ENCODE peak calls at places on chromosomes 16 and 17, in eight cellular contexts. P, U, E, L, Y, D, A and H are unnamed samples.

GRCh38 chr17:56876766-56877179 is 37.1 kb downstream of the TRIM25 start:
- DNase-seq in Y (no peak), L (no peak), D (no peak), P (no peak), E (no peak), U (no peak), A (no peak), H (no peak)

GRCh38 chr17:57166803-57167202 is 81.8 kb downstream of the AKAP1 start:
- DNase-seq in P (no peak), A (peak), U (no peak), E (no peak), L (no peak), Y (no peak), D (peak), H (no peak)

GRCh38 chr17:69714659-69715058 is 300.2 kb downstream of the MAP2K6 start:
- DNase-seq in P (no peak), U (no peak), D (no peak), A (no peak), E (peak), L (no peak), Y (no peak), H (no peak)

GRCh38 chr17:58094118-58094517 is 10.9 kb downstream of the DYNLL2 start:
- DNase-seq in Y (no peak), U (no peak), L (no peak), D (no peak), E (no peak), P (no peak), A (no peak), H (no peak)

GRCh38 chr17:45692661-45693060 is 91.5 kb upstream of the CRHR1 start:
- DNase-seq in A (no peak), U (no peak), Y (no peak), D (no peak), E (no peak), L (no peak), P (no peak), H (no peak)

GRCh38 chr17:31068291-31068690 is 26.5 kb upstream of the NF1 start:
- DNase-seq in L (no peak), Y (no peak), E (peak), P (no peak), A (no peak), U (no peak), D (peak), H (no peak)

GRCh38 chr17:78430892-78431691 is 52.6 kb downstream of the PGS1 start:
- DNase-seq in P (no peak), L (no peak), U (no peak), E (no peak), Y (no peak), A (no peak), D (no peak), H (no peak)

GRCh38 chr16:47504599-47504998 is 43.5 kb downstream of the PHKB start:
- DNase-seq in A (no peak), E (peak), D (no peak), U (no peak), P (no peak), Y (no peak), L (no peak), H (no peak)

GRCh38 chr17:74339537-74340195 is 13.6 kb downstream of the KIF19 start:
- DNase-seq in L (no peak), A (no peak), U (no peak), Y (no peak), D (no peak), E (no peak), P (no peak), H (no peak)

GRCh38 chr17:59572301-59572924 is 7.0 kb downstream of the DHX40 start:
- DNase-seq in D (no peak), A (no peak), E (peak), P (no peak), L (no peak), U (no peak), Y (no peak), H (no peak)

GRCh38 chr16:2228161-2228824 is 4.9 kb downstream of the E4F1 start:
- DNase-seq in E (no peak), D (no peak), A (no peak), Y (no peak), P (no peak), L (no peak), U (no peak), H (no peak)

GRCh38 chr16:88817785-88818609 is 6.3 kb upstream of the APRT start:
- DNase-seq in Y (no peak), A (no peak), L (no peak), D (no peak), E (peak), P (no peak), U (no peak), H (no peak)

GRCh38 chr17:15965510-15965909 is 20.6 kb downstream of the ADORA2B start:
- DNase-seq in Y (no peak), U (no peak), E (no peak), L (no peak), D (no peak), A (no peak), P (no peak), H (no peak)

GRCh38 chr16:30025156-30025555 is 2.2 kb downstream of the C16orf92 start:
- DNase-seq in U (no peak), Y (no peak), L (no peak), E (no peak), P (no peak), D (no peak), A (no peak), H (no peak)

GRCh38 chr17:2929881-2930533 is 133.4 kb downstream of the OR1D5 start:
- DNase-seq in P (peak), Y (no peak), U (no peak), E (peak), D (peak), L (no peak), A (no peak), H (no peak)

GRCh38 chr16:87542531-87543102 is 49.8 kb upstream of the ZCCHC14 start:
- DNase-seq in Y (no peak), D (no peak), A (no peak), E (no peak), L (no peak), U (no peak), P (no peak), H (no peak)

GRCh38 chr16:87541882-87542234 is 49.0 kb upstream of the ZCCHC14 start:
- DNase-seq in Y (no peak), U (no peak), A (no peak), E (no peak), L (no peak), P (no peak), D (no peak), H (no peak)

GRCh38 chr16:87539113-87539512 is 46.3 kb upstream of the ZCCHC14 start:
- DNase-seq in P (no peak), A (no peak), L (no peak), D (no peak), Y (no peak), E (no peak), U (no peak), H (no peak)

GRCh38 chr16:87540072-87540976 is 47.5 kb upstream of the ZCCHC14 start:
- DNase-seq in L (no peak), D (no peak), Y (no peak), E (no peak), P (no peak), U (no peak), A (no peak), H (no peak)

DNA sequence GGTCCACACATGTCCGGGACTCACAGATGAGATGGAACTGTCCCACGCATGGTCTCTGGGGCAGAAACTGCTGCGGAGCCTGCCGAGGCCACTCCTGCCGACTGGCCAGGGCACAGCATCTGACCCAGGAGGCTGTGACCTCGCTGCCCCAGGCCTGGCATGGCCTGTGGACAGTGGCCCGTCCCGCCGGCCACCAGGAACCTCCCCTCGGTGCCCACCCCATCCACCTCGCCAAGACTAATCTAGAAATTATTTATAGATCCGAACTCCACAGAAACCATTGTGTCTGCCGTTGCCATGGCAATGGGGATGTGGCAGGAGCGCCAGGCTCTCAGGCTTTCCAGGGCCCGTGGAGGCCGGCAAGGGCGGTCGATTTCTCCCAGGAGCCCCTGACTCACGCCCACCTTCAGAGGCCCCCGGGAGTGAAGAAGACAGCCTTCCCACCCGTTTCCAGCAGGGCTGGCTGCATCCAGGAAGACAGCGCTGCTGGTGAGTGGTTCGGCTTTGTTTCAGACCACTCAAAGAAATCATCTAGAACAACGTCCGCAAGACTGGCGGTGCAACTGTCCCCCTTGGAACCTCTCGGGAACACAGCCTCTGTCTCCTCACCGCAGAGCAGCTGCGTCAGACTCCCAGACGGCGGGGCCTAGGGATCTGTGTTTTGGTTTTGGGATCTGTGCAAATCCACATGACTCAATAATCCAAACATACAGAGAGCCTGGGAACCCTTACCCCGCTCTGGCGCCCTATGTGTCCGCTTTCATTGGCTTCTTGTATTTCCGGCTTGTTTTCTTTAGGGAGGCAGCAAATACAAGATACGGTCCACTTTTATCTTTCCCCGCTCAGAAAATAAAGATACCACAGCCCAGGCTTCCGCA is 48.4 kb upstream of the ZCCHC14 start:
- DNase-seq in Y (peak), U (no peak), D (peak), P (no peak), A (no peak), E (peak), L (no peak), H (no peak)
- H3K4me3 ChIP-seq in Y (no peak), U (no peak), D (peak), P (no peak), A (no peak), E (no peak), L (no peak), H (no peak)

GRCh38 chr17:29177541-29177870 is 2.7 kb downstream of the MYO18A start:
- DNase-seq in U (no peak), P (no peak), Y (no peak), E (no peak), D (no peak), A (peak), L (no peak), H (no peak)

GRCh38 chr17:29178750-29179231 is 1.4 kb downstream of the MYO18A start:
- DNase-seq in P (peak), A (peak), L (no peak), E (no peak), D (peak), Y (no peak), U (no peak), H (no peak)

GRCh38 chr17:29179232-29180036 is 764 bp downstream of the MYO18A start:
- DNase-seq in Y (no peak), L (no peak), A (peak), D (peak), U (no peak), P (peak), E (no peak), H (peak)

GRCh38 chr17:29176500-29177351 is 3.5 kb downstream of the MYO18A start:
- DNase-seq in P (peak), D (peak), U (peak), L (peak), Y (no peak), E (peak), A (peak), H (peak)

DNA sequence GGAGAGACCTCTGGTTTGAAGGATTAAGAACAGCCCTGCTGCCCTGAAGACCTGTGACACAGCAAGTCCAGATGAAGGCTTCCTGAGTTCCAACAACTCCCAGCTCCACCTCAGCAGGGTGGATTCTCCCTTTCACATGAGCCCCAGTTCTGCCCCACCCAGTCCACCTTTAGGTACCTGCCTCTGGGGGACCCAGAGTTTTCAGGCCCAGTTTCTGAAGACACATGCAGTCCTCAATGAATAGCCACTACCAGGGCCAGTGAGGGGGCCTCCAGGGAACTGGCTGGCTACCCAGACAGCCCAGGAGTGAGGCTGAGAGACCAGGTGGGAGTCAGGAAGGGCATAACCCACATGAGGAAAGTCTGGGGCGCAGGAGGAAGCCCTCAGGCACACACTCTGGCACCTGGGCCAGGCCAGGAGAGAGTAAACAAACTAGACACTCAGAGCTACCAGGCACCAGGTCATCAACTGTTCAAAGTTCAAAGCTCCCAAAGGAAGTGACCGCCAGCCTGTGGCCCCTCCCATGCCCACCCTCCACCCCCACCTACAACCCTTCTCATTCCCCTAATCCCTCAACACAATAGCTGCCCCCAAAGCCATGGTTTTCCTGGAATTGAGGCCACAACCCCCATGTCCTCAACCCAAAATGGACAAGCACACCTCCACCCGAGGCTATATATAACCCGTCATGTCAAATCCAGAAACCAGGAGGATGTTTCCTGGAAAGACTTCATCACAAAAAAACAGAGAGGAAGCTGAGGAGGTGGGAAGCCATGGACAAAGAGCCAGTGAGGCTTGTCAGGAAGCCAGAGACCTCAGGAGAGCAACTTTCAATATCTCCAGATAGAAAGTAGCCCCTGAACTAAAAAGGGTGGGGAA is 2.1 kb downstream of the MYO18A start:
- DNase-seq in A (peak), Y (no peak), E (no peak), L (no peak), D (peak), P (peak), U (no peak), H (no peak)
- H3K4me3 ChIP-seq in A (no peak), Y (no peak), E (no peak), L (no peak), D (peak), P (no peak), U (no peak), H (no peak)

GRCh38 chr16:52547834-52548215 is 882 bp upstream of the TOX3 start:
- DNase-seq in D (no peak), U (no peak), P (no peak), E (no peak), A (no peak), L (no peak), Y (no peak), H (no peak)
- H3K4me3 ChIP-seq in D (no peak), U (no peak), P (no peak), E (no peak), A (no peak), L (no peak), Y (no peak), H (no peak)

DNA sequence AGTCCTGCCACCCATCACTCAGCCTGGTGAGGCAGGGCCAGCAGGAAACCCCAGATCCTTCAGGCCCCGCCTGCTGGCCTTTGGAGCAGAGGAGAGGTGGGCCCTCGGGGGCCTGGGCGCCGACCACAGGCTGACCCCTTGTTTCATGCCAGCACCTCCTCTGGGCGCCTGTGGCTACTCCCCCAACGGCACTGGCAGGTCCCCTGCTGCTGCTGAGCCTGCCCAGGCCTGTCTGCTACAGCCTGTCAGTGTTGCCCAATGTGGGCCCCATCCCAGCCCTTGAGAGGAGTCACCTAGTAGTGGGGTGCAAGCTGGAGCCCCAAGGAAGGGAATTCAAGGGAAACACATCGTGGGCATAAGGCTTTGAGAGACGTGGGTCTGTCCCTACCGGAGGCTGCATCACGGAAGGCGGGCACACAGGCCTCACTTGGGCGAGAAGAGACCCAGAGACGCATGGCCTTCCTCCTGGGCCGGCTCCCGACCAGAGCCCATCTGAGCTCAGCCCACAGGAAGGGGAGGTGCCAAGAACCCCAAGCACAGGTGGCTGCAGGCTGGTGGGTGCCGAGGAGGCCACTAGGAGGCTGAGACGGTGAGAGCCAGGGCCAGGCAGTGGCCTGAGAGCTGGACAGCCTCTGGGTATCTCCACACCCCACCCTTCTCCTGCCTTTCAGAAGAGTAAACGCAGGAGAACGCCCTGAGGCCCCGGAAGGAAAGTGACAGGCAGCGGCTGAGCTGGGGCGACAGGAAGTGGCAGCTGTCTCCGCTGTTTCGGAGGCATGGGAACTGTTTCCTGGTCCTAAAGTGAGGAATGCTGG is 8.1 kb upstream of the FASN start:
- DNase-seq in E (peak), L (peak), Y (no peak), A (peak), U (no peak), D (peak), P (peak), H (peak)
- H3K4me3 ChIP-seq in E (no peak), L (peak), Y (no peak), A (no peak), U (no peak), D (no peak), P (no peak), H (no peak)

GRCh38 chr17:511001-511690 is 158.5 kb upstream of the RPH3AL start:
- DNase-seq in A (no peak), U (peak), L (no peak), Y (no peak), D (no peak), E (peak), P (no peak), H (no peak)

GRCh38 chr17:512926-513325 is 160.3 kb upstream of the RPH3AL start:
- DNase-seq in A (no peak), D (no peak), P (peak), L (no peak), U (no peak), Y (no peak), E (peak), H (no peak)

GRCh38 chr17:511833-512251 is 159.2 kb upstream of the RPH3AL start:
- DNase-seq in Y (no peak), E (peak), A (no peak), D (no peak), P (no peak), L (no peak), U (no peak), H (no peak)

GRCh38 chr17:510223-510917 is 157.8 kb upstream of the RPH3AL start:
- DNase-seq in P (no peak), E (peak), L (no peak), D (no peak), A (no peak), U (no peak), Y (no peak), H (no peak)

GRCh38 chr17:512311-512710 is 159.7 kb upstream of the RPH3AL start:
- DNase-seq in Y (no peak), P (no peak), A (no peak), E (no peak), D (no peak), U (no peak), L (no peak), H (no peak)
- H3K4me3 ChIP-seq in Y (no peak), P (no peak), A (no peak), E (no peak), D (no peak), U (peak), L (no peak), H (no peak)